ENCODE peak calls at places on chromosomes 2 and 18, in ten cellular contexts. K is SK-N-SH, Z is prostate gland, J is K562, W is HCT116, T is spleen, V is Panc1, G is stomach, O is endothelial cell of umbilical vein, I is esophagus muscularis mucosa. E is an unnamed sample. For H3K4me1, the result is how much of the 10 kb centered on the place peaks cover.

GRCh38 chr2:172226244-172227061 is 123.8 kb upstream of the DLX2 start:
- DNase-seq in G (peak), V (no peak), J (peak), Z (peak), O (no peak), K (no peak), W (no peak), I (no peak), T (no peak), E (peak)

GRCh38 chr2:15511686-15512085 is 49.4 kb downstream of the NBAS start:
- DNase-seq in V (no peak), O (no peak), Z (no peak), I (no peak), K (no peak), G (no peak), J (no peak), T (no peak), W (no peak), E (no peak)

GRCh38 chr18:34913837-34914755 is 127.1 kb upstream of the MAPRE2 start:
- DNase-seq in O (peak), J (no peak), G (no peak), K (no peak), T (no peak), W (no peak), I (no peak), Z (no peak), V (no peak), E (no peak)

GRCh38 chr2:232550351-232551261 is at the start of the genes EIF4E2 and TIGD1:
- DNase-seq in Z (peak), I (peak), O (peak), G (peak), T (peak), K (peak), J (peak), W (peak), V (peak), E (no peak)

GRCh38 chr2:55296393-55296792 is 27.4 kb upstream of the MTIF2 start:
- DNase-seq in I (no peak), T (no peak), J (no peak), V (no peak), O (no peak), Z (no peak), W (no peak), G (no peak), K (no peak), E (no peak)

GRCh38 chr2:146123714-146124113 is 1603.8 kb upstream of the ZEB2 start:
- DNase-seq in W (no peak), Z (no peak), V (no peak), T (no peak), G (no peak), K (no peak), I (no peak), J (no peak), O (no peak), E (no peak)

GRCh38 chr2:217923007-217923686 is 79.6 kb downstream of the TNS1 start:
- DNase-seq in I (no peak), J (no peak), Z (no peak), W (no peak), K (no peak), T (no peak), O (no peak), V (no peak), G (no peak), E (no peak)

GRCh38 chr2:143974262-143974661 is 545.7 kb downstream of the ZEB2 start:
- DNase-seq in T (no peak), V (no peak), O (no peak), G (no peak), J (no peak), I (no peak), K (no peak), W (no peak), Z (no peak), E (no peak)

GRCh38 chr2:44330801-44331200 is 30.5 kb downstream of the PREPL start:
- DNase-seq in I (no peak), G (no peak), O (no peak), Z (no peak), W (no peak), T (no peak), J (no peak), V (no peak), K (no peak), E (no peak)

GRCh38 chr2:70527447-70528080 is 26.1 kb downstream of the TGFA start:
- DNase-seq in G (no peak), W (no peak), Z (no peak), O (no peak), V (no peak), I (peak), K (no peak), T (no peak), J (no peak), E (no peak)

GRCh38 chr2:70525032-70525431 is 28.6 kb downstream of the TGFA start:
- DNase-seq in J (no peak), T (no peak), K (no peak), O (no peak), Z (no peak), V (no peak), G (peak), W (peak), I (no peak), E (no peak)

GRCh38 chr2:70523996-70524965 is 29.3 kb downstream of the TGFA start:
- DNase-seq in K (no peak), G (peak), T (no peak), J (no peak), V (no peak), O (no peak), I (peak), W (peak), Z (peak), E (no peak)

GRCh38 chr2:70528276-70528675 is 25.4 kb downstream of the TGFA start:
- DNase-seq in I (peak), G (no peak), Z (no peak), T (no peak), V (no peak), K (no peak), W (no peak), O (no peak), J (no peak), E (no peak)

GRCh38 chr2:70526126-70526525 is 27.5 kb downstream of the TGFA start:
- DNase-seq in T (no peak), Z (no peak), W (no peak), I (peak), J (no peak), V (no peak), K (no peak), O (no peak), G (no peak), E (no peak)
- H3K4me1 ChIP-seq in T (under half), Z (under half), W (under half), I (under half), J (under half), V (under half), K (under half), O (under half), G (under half), E (under half)

GRCh38 chr18:75214766-75215515 is 4.3 kb downstream of the TSHZ1 start:
- DNase-seq in G (no peak), W (no peak), I (peak), O (no peak), J (no peak), K (no peak), Z (no peak), V (no peak), T (no peak), E (no peak)
- TF ChIP-seq POLR2AphosphoS5 in G (no peak), W (no peak), I (no peak), O (no peak), J (no peak), K (no peak), Z (no peak), V (no peak), T (no peak), E (no peak)

DNA sequence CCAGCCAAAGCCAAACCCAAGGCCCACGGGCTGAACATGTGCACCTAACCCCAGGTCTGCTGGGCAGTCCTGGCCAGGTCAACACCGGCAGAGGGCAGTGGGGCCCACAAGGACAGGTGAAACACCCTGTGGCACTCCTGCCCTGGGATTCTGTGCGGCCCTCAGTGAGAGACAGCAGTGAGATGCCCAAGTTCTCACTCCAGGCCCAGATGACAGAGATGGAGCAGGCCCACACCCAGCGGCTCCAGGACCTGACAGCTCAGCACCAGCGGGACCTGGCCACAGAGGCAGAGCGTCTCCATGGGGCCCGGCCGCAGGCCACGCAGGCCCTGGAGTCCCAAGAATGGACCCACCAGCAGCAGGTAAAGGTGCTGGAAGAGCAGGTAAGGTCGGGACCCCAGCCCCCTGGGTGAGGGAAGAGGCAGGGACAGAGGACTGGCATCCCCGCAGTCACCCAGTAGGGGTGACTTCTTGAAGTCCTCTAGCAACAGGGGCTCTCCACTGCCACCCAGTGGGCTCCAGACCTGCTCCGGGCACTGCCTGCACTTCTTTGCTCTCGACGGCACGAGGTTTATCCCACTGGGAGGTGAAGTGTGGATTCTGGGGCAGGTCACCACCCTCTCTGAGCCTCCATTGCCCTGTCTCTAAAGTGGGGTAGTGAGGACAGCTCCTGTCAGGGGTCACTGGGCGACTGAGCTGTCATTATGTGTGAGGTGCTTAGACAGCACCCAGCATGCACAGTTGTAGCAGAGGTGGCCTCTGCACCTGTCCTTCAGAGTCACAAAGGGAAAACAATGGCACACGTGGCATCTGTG is 8.8 kb upstream of the SNED1 start:
- DNase-seq in O (peak), J (peak), I (no peak), G (peak), Z (no peak), V (peak), T (peak), K (no peak), W (peak), E (no peak)
- TF ChIP-seq CTCF in O (peak), J (peak), I (peak), G (no peak), Z (peak), V (peak), T (peak), K (peak), W (no peak), E (no peak)

GRCh38 chr18:77263471-77263774 is 13.8 kb downstream of the GALR1 start:
- DNase-seq in G (no peak), J (no peak), K (no peak), I (peak), W (no peak), V (no peak), Z (no peak), O (no peak), T (no peak), E (no peak)
- H3K4me1 ChIP-seq in G (under half), J (under half), K (under half), I (under half), W (under half), V (under half), Z (under half), O (under half), T (under half), E (under half)

GRCh38 chr2:30237346-30238142 is 6.2 kb downstream of the LBH start:
- DNase-seq in O (no peak), T (peak), I (no peak), W (no peak), V (no peak), Z (no peak), G (no peak), J (no peak), K (no peak), E (no peak)

GRCh38 chr2:30238143-30238800 is 6.9 kb downstream of the LBH start:
- DNase-seq in I (no peak), V (no peak), Z (no peak), O (no peak), K (no peak), W (no peak), T (peak), J (no peak), G (no peak), E (no peak)

GRCh38 chr2:30243231-30243630 is 11.9 kb downstream of the LBH start:
- DNase-seq in K (no peak), O (no peak), Z (no peak), W (no peak), V (no peak), J (no peak), T (no peak), G (no peak), I (no peak), E (no peak)

GRCh38 chr2:30239308-30240161 is 8.2 kb downstream of the LBH start:
- DNase-seq in G (peak), W (peak), I (no peak), Z (peak), K (peak), T (peak), V (peak), O (peak), J (peak), E (peak)

DNA sequence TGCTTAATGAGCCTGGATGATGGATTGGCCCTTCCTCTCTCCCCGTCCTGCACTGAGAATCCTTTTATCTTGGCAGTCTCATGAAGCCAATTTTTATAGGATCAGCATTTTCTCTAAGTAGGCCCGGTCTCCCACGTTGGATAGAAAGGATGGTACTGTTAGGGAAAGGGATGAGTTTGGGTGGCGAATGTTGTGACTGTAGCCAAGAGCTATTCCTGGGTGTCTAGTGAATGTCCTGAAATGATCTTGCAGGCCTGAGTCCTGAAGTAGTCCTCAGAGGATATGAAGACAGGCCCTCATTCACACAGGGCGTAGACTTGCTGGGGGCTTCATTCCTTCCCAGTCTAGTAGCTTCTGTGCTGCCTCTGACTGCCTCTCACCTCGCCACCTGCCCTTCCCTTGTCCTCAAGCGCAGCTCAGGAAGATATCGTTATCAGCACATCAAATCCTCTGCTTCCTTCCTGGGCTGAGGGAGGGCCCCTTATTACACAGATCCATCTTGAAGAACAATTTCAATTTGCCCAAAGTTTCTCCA is 8.9 kb downstream of the LBH start:
- DNase-seq in I (no peak), J (no peak), O (no peak), W (no peak), T (no peak), K (no peak), Z (no peak), G (no peak), V (no peak), E (no peak)
- TF ChIP-seq POLR2AphosphoS5 in I (no peak), J (no peak), O (no peak), W (no peak), T (no peak), K (no peak), Z (no peak), G (no peak), V (no peak), E (no peak)

GRCh38 chr2:212532087-212532486 is 6.5 kb downstream of the ERBB4 start:
- DNase-seq in I (no peak), J (no peak), K (no peak), W (no peak), T (no peak), G (no peak), O (no peak), V (no peak), Z (no peak), E (no peak)

GRCh38 chr2:212530373-212530772 is 8.2 kb downstream of the ERBB4 start:
- DNase-seq in G (no peak), K (no peak), V (no peak), T (no peak), O (no peak), Z (no peak), J (no peak), I (no peak), W (no peak), E (no peak)

GRCh38 chr2:212530991-212531390 is 7.6 kb downstream of the ERBB4 start:
- DNase-seq in Z (no peak), V (no peak), I (no peak), G (no peak), T (no peak), J (no peak), K (no peak), O (no peak), W (no peak), E (no peak)

GRCh38 chr2:212531499-212531898 is 7.1 kb downstream of the ERBB4 start:
- DNase-seq in T (no peak), J (no peak), O (no peak), I (no peak), G (no peak), K (no peak), V (no peak), Z (no peak), W (no peak), E (no peak)

GRCh38 chr2:212532585-212532984 is 6.0 kb downstream of the ERBB4 start:
- DNase-seq in J (no peak), I (no peak), T (no peak), K (peak), O (no peak), Z (no peak), W (no peak), G (no peak), V (no peak), E (no peak)
- TF ChIP-seq CTCF in J (no peak), I (no peak), T (no peak), K (peak), O (no peak), Z (no peak), W (no peak), G (no peak), V (peak), E (no peak)

DNA sequence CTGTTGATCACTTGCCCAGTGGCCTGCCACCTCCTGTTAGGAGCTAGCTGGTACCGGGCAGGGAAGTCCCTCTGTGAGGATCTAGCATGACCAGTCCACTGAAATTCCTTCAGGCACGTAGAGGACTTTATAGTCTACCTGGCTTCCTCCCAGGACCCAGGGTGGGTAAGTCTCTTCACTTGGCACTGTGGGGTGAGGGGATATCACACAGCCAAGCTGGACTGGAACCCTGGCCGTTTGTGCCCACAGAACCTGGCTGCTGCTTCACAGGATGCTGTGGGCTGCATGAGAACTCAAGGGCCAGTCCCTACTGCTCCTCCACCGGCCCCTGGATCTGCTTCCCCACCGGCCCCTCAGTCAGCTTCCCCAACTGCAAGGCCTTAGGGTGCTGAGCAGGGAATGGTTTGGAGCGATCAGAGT is 35.8 kb downstream of the HS1BP3 start:
- DNase-seq in V (no peak), G (no peak), T (peak), Z (no peak), I (no peak), O (no peak), W (no peak), J (no peak), K (no peak), E (no peak)
- H3K4me1 ChIP-seq in V (under half), G (half or more), T (half or more), Z (under half), I (half or more), O (under half), W (under half), J (under half), K (under half), E (half or more)

E was measured in vagina.